ENCODE peak calls at places on chromosomes 1 and 21, in six cellular contexts. P is stimulated activated CD8-positive, alpha-beta memory T cell treated with anti-CD3 and anti-CD28 coated beads, Interleukin-4, amount 100 ng/mL, for 4 hours; W is nucleus accumbens; D is BE2C; K is left ventricle myocardium inferior; C is NCI-H460. O is an unnamed sample.

GRCh38 chr1:197519741-197520334 is 251.8 kb downstream of the CRB1 start:
- DNase-seq in P (no peak), W (no peak), D (no peak), K (no peak), C (peak), O (peak)

GRCh38 chr21:32457360-32457840 is 44.9 kb downstream of the EVA1C start:
- DNase-seq in P (no peak), W (no peak), D (peak), K (peak), C (peak), O (no peak)

GRCh38 chr1:159828916-159829634 is 2.4 kb downstream of the SLAMF8 start:
- DNase-seq in P (no peak), W (peak), D (peak), K (peak), C (peak), O (no peak)

GRCh38 chr1:57824535-57824934 is 400.7 kb upstream of the DAB1 start:
- DNase-seq in P (no peak), W (no peak), D (no peak), K (no peak), C (peak), O (peak)

GRCh38 chr1:178501705-178502329 is 5.1 kb upstream of the CLEC20A start:
- DNase-seq in P (no peak), W (peak), D (peak), K (peak), C (peak), O (peak)

GRCh38 chr1:167328762-167329483 is 108.2 kb downstream of the POU2F1 start:
- DNase-seq in P (no peak), W (peak), D (peak), K (no peak), C (no peak), O (no peak)

GRCh38 chr1:27559466-27560030 is 44.4 kb downstream of the AHDC1 start:
- DNase-seq in P (no peak), W (no peak), D (no peak), K (no peak), C (no peak), O (no peak)

GRCh38 chr1:45679123-45679522 is 7.2 kb downstream of the GPBP1L1 start:
- DNase-seq in P (no peak), W (peak), D (no peak), K (no peak), C (no peak), O (peak)

GRCh38 chr1:145891587-145892485 is 6.2 kb upstream of the ANKRD35 start:
- DNase-seq in P (no peak), W (peak), D (peak), K (peak), C (peak), O (peak)